ENCODE peak calls at places on chromosomes 16 and 17, in five cellular contexts. E is endodermal cell, J is psoas muscle, C is lung, G is heart right ventricle. F is an unnamed sample.

GRCh38 chr16:8776193-8776592 is 21.2 kb downstream of the TMEM186 start:
- DNase-seq in E (peak), G (no peak), J (no peak), C (no peak), F (no peak)

GRCh38 chr16:56871172-56871593 is 6.2 kb downstream of the SLC12A3 start:
- DNase-seq in J (no peak), G (no peak), E (no peak), C (no peak), F (no peak)

GRCh38 chr17:46841561-46842379 is 9.6 kb upstream of the WNT9B start:
- DNase-seq in G (no peak), C (no peak), J (no peak), E (peak), F (no peak)

GRCh38 chr17:39634384-39634871 is 2.5 kb upstream of the STARD3 start:
- DNase-seq in C (no peak), E (no peak), J (no peak), G (no peak), F (no peak)

GRCh38 chr16:2289282-2289681 is 21.4 kb upstream of the RNPS1 start:
- DNase-seq in J (no peak), C (no peak), E (no peak), G (no peak), F (no peak)

GRCh38 chr16:1351582-1352362 is at the start of the genes GNPTG and TSR3:
- DNase-seq in G (peak), E (peak), C (peak), J (peak), F (peak)

GRCh38 chr17:33285413-33285812 is 7.7 kb downstream of the ASIC2 start:
- DNase-seq in J (no peak), C (no peak), E (no peak), G (no peak), F (no peak)

GRCh38 chr17:81884520-81884919 is 6.9 kb downstream of the ALYREF start:
- DNase-seq in J (no peak), E (no peak), C (no peak), G (peak), F (no peak)

GRCh38 chr16:29898786-29899515 is 399 bp downstream of the SEZ6L2 start:
- DNase-seq in J (peak), E (peak), G (no peak), C (no peak), F (no peak)

GRCh38 chr17:59846391-59847165 is 46.2 kb downstream of the TUBD1 start:
- DNase-seq in E (peak), J (peak), G (no peak), C (peak), F (no peak)

GRCh38 chr16:7333326-7333725 is 681 bp downstream of the RBFOX1 start:
- DNase-seq in J (no peak), E (no peak), C (no peak), G (no peak), F (no peak)

GRCh38 chr17:29151567-29151966 is 28.6 kb downstream of the MYO18A start:
- DNase-seq in J (peak), C (no peak), E (peak), G (no peak), F (no peak)

GRCh38 chr17:45429338-45430005 is 3.2 kb downstream of the ARHGAP27 start:
- DNase-seq in C (no peak), G (no peak), J (peak), E (peak), F (no peak)

DNA sequence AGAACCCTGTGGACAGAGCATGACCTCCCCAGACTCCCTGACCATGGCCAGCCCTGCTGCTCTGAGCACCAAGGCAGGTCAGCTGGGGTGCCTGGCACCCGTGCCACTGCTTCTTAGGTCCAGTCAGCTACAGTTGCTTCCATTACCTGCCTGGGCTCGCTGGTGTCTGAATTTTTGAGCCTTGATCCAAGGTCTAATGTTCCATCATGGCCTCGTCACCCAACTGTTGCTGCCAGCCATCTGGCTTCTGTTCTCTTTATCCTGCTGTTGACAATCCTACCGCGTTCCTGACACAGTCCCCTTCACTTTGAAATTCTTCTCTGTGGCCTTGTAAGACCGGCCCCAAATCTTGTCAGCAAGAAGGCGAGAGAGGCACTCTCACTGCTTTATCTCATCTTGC is 16.7 kb downstream of the GLYR1 start:
- DNase-seq in G (peak), E (no peak), C (no peak), J (peak), F (no peak)
- H3K27ac ChIP-seq in G (peak), E (no peak), C (no peak), J (peak), F (peak)

DNA sequence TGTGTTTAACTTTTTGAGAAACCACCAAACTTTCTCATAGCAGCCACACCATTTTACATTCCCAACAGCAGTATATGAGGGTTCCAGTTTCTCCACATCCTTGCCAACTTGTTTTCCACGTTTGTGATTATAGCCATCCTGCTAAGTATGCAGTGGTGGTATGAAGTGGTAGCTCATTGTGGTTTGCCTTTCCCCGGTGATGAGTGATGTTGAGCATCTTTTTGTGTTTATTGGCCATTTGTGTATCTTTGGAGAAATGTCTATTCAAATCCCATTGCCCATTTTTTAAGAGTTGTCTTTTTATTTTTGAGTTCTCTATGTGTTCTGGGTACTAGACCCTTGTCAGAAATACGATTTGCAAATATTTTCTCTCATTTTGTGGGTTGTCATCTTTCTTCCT is 17.4 kb downstream of the SF3B3 start:
- DNase-seq in C (no peak), G (no peak), E (no peak), J (no peak), F (no peak)
- H3K27ac ChIP-seq in C (no peak), G (peak), E (no peak), J (no peak), F (no peak)

DNA sequence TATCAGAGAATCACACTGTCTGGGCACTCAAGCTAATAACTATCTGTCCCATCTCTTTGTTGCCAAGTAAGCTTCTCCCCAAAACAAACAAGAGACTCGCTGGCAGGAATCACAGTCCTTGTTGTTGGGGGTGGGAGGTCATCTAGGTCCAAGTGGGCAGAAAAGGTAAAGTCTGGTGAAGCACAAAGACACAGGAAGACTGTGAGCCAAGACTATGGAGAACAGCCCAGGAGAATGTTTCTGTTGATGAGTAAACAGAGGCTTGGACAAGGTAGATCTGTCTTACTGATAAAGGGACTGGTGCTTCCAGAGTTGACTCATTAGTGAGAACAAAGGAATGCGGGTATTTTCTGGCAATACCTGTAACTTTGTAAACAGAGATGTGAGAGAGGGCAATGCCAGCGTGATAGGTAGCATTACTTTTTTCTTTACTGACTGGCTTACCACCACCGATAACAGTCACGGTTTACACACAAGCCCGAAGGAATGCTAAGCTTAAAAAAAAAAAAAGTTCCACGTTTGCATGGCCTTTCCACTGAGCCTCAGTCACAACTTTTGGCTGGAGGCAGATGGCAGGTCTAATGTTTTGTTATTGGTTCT is 11.5 kb upstream of the MMD start:
- DNase-seq in C (no peak), E (no peak), G (no peak), J (no peak), F (no peak)
- H3K27ac ChIP-seq in C (peak), E (no peak), G (no peak), J (peak), F (no peak)

GRCh38 chr16:85364323-85365040 is 248.6 kb upstream of the GSE1 start:
- DNase-seq in C (no peak), J (no peak), G (no peak), E (peak), F (no peak)
- H3K27ac ChIP-seq in C (no peak), J (no peak), G (no peak), E (peak), F (no peak)

GRCh38 chr16:89922477-89922883 is 662 bp upstream of the TUBB3 start:
- DNase-seq in G (peak), C (peak), J (peak), E (peak), F (peak)

GRCh38 chr16:89922884-89923639 is at the start of gene TUBB3:
- DNase-seq in E (peak), G (peak), C (peak), J (no peak), F (no peak)

GRCh38 chr16:89921131-89921698 is 1.9 kb upstream of the TUBB3 start:
- DNase-seq in C (no peak), E (peak), J (no peak), G (no peak), F (no peak)

GRCh38 chr16:89920723-89921122 is 2.1 kb downstream of the MC1R start:
- DNase-seq in J (no peak), E (no peak), G (no peak), C (no peak), F (no peak)

GRCh38 chr16:89921699-89922476 is 1.3 kb upstream of the TUBB3 start:
- DNase-seq in E (peak), C (peak), G (peak), J (peak), F (peak)
- H3K27ac ChIP-seq in E (peak), C (peak), G (peak), J (peak), F (peak)

DNA sequence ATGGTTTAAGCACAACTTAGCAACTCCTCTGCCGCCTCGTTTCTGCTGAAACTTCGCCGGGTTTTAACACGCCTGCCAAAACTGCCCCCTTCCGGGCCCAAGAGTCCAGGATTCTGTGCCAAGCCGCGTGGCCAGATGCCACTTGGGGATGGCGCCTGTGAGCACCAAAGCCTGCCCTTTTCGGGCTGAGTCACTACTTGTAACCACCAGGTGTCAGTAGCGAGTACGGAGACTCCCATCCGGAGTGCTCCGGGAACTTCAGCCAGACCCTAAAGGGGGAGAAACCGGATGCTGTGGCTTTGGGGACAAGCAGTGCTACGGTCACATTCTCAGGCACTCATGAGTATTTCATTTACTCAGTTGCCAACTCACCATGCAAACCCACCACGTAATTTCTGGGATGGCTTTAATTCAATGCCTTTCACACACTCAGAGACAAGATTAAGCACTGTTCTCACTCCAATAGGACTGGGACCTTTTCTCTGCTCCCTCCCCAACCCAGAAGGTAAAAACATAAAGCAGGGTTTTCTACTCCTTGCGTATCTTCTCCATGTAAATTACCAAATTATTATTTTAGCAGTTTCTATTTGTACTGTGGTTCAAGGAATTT is 7.7 kb downstream of the PMP22 start:
- DNase-seq in G (peak), J (peak), E (peak), C (peak), F (peak)
- H3K27ac ChIP-seq in G (peak), J (peak), E (no peak), C (peak), F (peak)

DNA sequence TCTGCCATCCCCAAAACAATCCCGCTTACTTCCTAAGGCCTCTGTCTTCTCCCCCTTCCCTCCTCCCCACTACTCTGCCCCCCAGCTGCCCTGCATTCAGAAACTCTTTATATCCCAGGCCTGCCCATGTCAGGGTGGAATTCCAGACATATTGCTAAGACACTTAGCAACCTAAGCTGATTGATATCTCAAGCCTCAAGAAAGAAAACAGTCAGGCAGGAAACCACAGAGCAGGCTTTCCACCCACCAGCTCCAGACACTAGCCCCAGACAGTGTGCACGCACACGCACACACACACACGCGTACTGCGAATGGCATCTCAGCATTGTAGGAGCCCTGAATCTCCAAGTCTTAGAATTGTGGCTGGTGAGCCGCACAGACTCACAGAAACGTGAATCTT is 8.9 kb upstream of the LPCAT2 start:
- DNase-seq in E (peak), C (peak), G (no peak), J (no peak), F (peak)
- H3K27ac ChIP-seq in E (peak), C (peak), G (peak), J (no peak), F (no peak)